ENCODE peak calls at places on chromosomes 1 and 21, in five cellular contexts. T is heart left ventricle, S is fibroblast of pulmonary artery, P is GM23338, B is fibroblast of lung. Z is an unnamed sample.

GRCh38 chr1:26274801-26275425 is 5.0 kb upstream of the SH3BGRL3 start:
- DNase-seq in T (no peak), S (peak), P (no peak), B (peak), Z (no peak)

GRCh38 chr1:35287807-35288640 is 19.5 kb downstream of the ZMYM4 start:
- DNase-seq in T (no peak), S (peak), P (no peak), B (peak), Z (no peak)

GRCh38 chr1:109113787-109114568 is at the start of gene ELAPOR1:
- DNase-seq in T (peak), S (no peak), P (peak), B (no peak), Z (peak)

GRCh38 chr1:234400773-234401172 is 27.5 kb downstream of the COA6 start:
- DNase-seq in T (no peak), S (peak), P (no peak), B (no peak), Z (no peak)

GRCh38 chr1:202692959-202693555 is 17.2 kb downstream of the SYT2 start:
- DNase-seq in T (peak), S (peak), P (peak), B (peak), Z (peak)

GRCh38 chr1:63774617-63775417 is 1.0 kb downstream of the ROR1 start:
- DNase-seq in T (peak), S (peak), P (peak), B (peak), Z (peak)

GRCh38 chr21:38083534-38083933 is 167.3 kb upstream of the KCNJ6 start:
- DNase-seq in T (no peak), S (no peak), P (no peak), B (no peak), Z (no peak)

GRCh38 chr1:79353224-79353623 is 346.7 kb upstream of the ADGRL4 start:
- DNase-seq in T (peak), S (peak), P (peak), B (peak), Z (peak)

GRCh38 chr1:32470991-32471694 is 6.3 kb downstream of the ZBTB8B start:
- DNase-seq in T (no peak), S (no peak), P (peak), B (no peak), Z (no peak)

GRCh38 chr1:46180082-46180616 is 3.9 kb upstream of the P3R3URF start:
- DNase-seq in T (no peak), S (no peak), P (peak), B (no peak), Z (peak)

GRCh38 chr1:57192256-57192655 is 226.4 kb upstream of the C8B start:
- DNase-seq in T (no peak), S (no peak), P (no peak), B (no peak), Z (no peak)

GRCh38 chr1:36624466-36624865 is 141.8 kb upstream of the CSF3R start:
- DNase-seq in T (no peak), S (no peak), P (no peak), B (no peak), Z (no peak)

GRCh38 chr1:14415396-14415795 is 183.1 kb upstream of the KAZN start:
- DNase-seq in T (no peak), S (no peak), P (peak), B (no peak), Z (peak)

GRCh38 chr1:25799758-25800537 is at the start of gene SELENON:
- DNase-seq in T (peak), S (peak), P (peak), B (peak), Z (peak)

GRCh38 chr1:50505427-50505826 is 82.2 kb upstream of the DMRTA2 start:
- DNase-seq in T (no peak), S (no peak), P (no peak), B (no peak), Z (no peak)

GRCh38 chr1:46723901-46724300 is 5.0 kb upstream of the EFCAB14 start:
- DNase-seq in T (peak), S (no peak), P (peak), B (no peak), Z (no peak)

GRCh38 chr1:79716481-79716880 is 710.0 kb upstream of the ADGRL4 start:
- DNase-seq in T (no peak), S (peak), P (peak), B (peak), Z (no peak)

GRCh38 chr1:156383023-156383422 is 14.0 kb downstream of the RHBG start:
- DNase-seq in T (peak), S (peak), P (peak), B (peak), Z (peak)

GRCh38 chr1:204241050-204241449 is 27.3 kb upstream of the GOLT1A start:
- DNase-seq in T (no peak), S (no peak), P (no peak), B (no peak), Z (no peak)

GRCh38 chr1:185156321-185156853 is 366 bp downstream of the TRMT1L start:
- DNase-seq in T (no peak), S (peak), P (peak), B (peak), Z (no peak)

GRCh38 chr1:227774051-227774720 is 39.0 kb downstream of the SNAP47 start:
- DNase-seq in T (no peak), S (no peak), P (no peak), B (no peak), Z (no peak)

GRCh38 chr1:227773558-227773957 is 38.3 kb downstream of the SNAP47 start:
- DNase-seq in T (no peak), S (no peak), P (no peak), B (no peak), Z (no peak)

GRCh38 chr1:227776277-227776676 is 39.2 kb upstream of the PRSS38 start:
- DNase-seq in T (no peak), S (peak), P (no peak), B (peak), Z (no peak)

GRCh38 chr1:227775841-227776240 is 39.6 kb upstream of the PRSS38 start:
- DNase-seq in T (no peak), S (peak), P (no peak), B (no peak), Z (no peak)

GRCh38 chr1:227774721-227775665 is 39.8 kb downstream of the SNAP47 start:
- DNase-seq in T (no peak), S (peak), P (no peak), B (no peak), Z (no peak)
- H3K4me3 ChIP-seq in T (no peak), S (no peak), P (no peak), B (no peak), Z (no peak)

GRCh38 chr1:52553372-52554266 is 727 bp upstream of the TUT4 start:
- DNase-seq in T (peak), S (peak), P (peak), B (peak), Z (peak)
- TF ChIP-seq CTCF in T (no peak), S (no peak), P (no peak), B (no peak), Z (no peak)

GRCh38 chr1:82299680-82300079 is 498.9 kb downstream of the ADGRL2 start:
- DNase-seq in T (no peak), S (no peak), P (no peak), B (no peak), Z (no peak)
- H3K4me3 ChIP-seq in T (no peak), S (no peak), P (no peak), B (no peak), Z (no peak)

DNA sequence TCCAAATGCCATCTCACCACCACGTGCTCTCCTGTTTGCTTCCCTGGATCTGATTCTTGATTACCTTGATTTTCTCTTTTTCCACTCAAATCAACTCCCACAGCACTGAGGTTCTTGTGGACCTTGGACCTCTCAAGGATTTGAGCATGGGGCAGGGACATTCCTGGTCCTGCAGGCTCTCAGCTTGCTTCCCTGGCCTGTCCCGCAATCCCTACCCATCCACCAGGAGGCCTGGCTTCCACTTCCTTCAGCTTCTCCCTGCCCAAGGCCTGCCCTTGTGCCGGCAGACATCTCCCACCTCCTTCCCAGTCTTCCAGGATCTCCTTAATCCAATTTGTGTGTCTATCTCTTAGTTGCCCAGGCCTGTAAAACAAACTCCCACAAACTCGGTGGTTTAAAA is 21.6 kb downstream of the PLA2G2A start:
- DNase-seq in T (no peak), S (no peak), P (peak), B (no peak), Z (peak)
- TF ChIP-seq CTCF in T (no peak), S (peak), P (peak), B (no peak), Z (peak)

GRCh38 chr1:201546093-201546492 is 7.2 kb downstream of the NAV1 start:
- DNase-seq in T (no peak), S (no peak), P (peak), B (no peak), Z (peak)
- H3K4me3 ChIP-seq in T (no peak), S (no peak), P (no peak), B (no peak), Z (no peak)

GRCh38 chr1:100358210-100358609 is 5.9 kb downstream of the CDC14A start:
- DNase-seq in T (no peak), S (peak), P (peak), B (peak), Z (no peak)
- TF ChIP-seq CTCF in T (peak), S (peak), P (peak), B (peak), Z (no peak)

Z was measured in WERI-Rb-1.